ENCODE peak calls at places on chromosomes 4 and X, in ten cellular contexts. Z is neural progenitor cell, M is LNCaP clone FGC, B is psoas muscle, Y is RWPE2, O is heart right ventricle, P is adrenal gland, W is AG10803, D is PC-9, A is uterus. R is an unnamed sample.

GRCh38 chr4:93478805-93479204 is 349.7 kb upstream of the ATOH1 start:
- DNase-seq in Z (no peak), W (no peak), P (no peak), D (no peak), Y (no peak), B (no peak), M (no peak), A (no peak), O (no peak), R (no peak)

GRCh38 chr4:150242820-150243458 is 164.7 kb downstream of the DCLK2 start:
- DNase-seq in D (no peak), Y (no peak), Z (peak; percentile 69), B (no peak), M (no peak), A (peak; percentile 23), P (no peak), W (peak; percentile 43), O (no peak), R (no peak)

GRCh38 chr4:112060212-112060611 is 85.0 kb upstream of the FAM241A start:
- DNase-seq in A (no peak), M (peak; percentile 15), O (no peak), Z (peak; percentile 52), Y (no peak), P (no peak), W (peak; percentile 42), B (no peak), D (no peak), R (no peak)

GRCh38 chrX:50430917-50431316 is 39.7 kb downstream of the DGKK start:
- DNase-seq in Z (no peak), A (no peak), O (no peak), W (no peak), P (no peak), Y (no peak), M (no peak), D (peak; percentile 33), B (no peak), R (no peak)

GRCh38 chr4:56283394-56283793 is 103.9 kb downstream of the AASDH start:
- DNase-seq in B (no peak), M (no peak), W (no peak), A (no peak), Y (no peak), P (no peak), D (no peak), O (no peak), Z (no peak), R (no peak)

GRCh38 chr4:130035391-130035790 is 939.4 kb downstream of the C4orf33 start:
- DNase-seq in B (no peak), P (no peak), Y (no peak), M (no peak), A (no peak), Z (no peak), W (no peak), O (no peak), D (no peak), R (no peak)

GRCh38 chr4:4853371-4853823 is 6.1 kb upstream of the MSX1 start:
- DNase-seq in D (no peak), M (no peak), P (no peak), B (peak; percentile 46), W (no peak), A (no peak), Z (peak; percentile 25), Y (peak; percentile 24), O (no peak), R (peak; percentile 62)

GRCh38 chr4:38150766-38151165 is 190.6 kb downstream of the PTTG2 start:
- DNase-seq in Z (no peak), M (no peak), D (no peak), W (peak; percentile 84), A (no peak), B (no peak), P (no peak), O (no peak), Y (no peak), R (no peak)

GRCh38 chrX:41720125-41720780 is 3.7 kb upstream of the GPR82 start:
- DNase-seq in A (no peak), M (no peak), Y (no peak), B (no peak), W (no peak), O (no peak), Z (no peak), D (no peak), P (no peak), R (no peak)

GRCh38 chr4:154691229-154691628 is 52.6 kb upstream of the LRAT start:
- DNase-seq in Z (no peak), B (no peak), O (no peak), A (no peak), Y (no peak), W (peak; percentile 6), D (no peak), P (no peak), M (no peak), R (no peak)

GRCh38 chr4:109472343-109472761 is 38.7 kb downstream of the SEC24B start:
- DNase-seq in A (no peak), P (no peak), Y (no peak), B (no peak), O (no peak), Z (no peak), W (peak; percentile 47), M (no peak), D (peak; percentile 77), R (no peak)

GRCh38 chrX:40465735-40466551 is 114.8 kb upstream of the ATP6AP2 start:
- DNase-seq in W (peak; percentile 32), Y (no peak), O (no peak), D (no peak), Z (no peak), P (peak; percentile 76), M (no peak), B (peak; percentile 60), A (no peak), R (no peak)

GRCh38 chrX:83508006-83508405 is at the start of gene POU3F4:
- DNase-seq in B (peak; percentile 52), M (no peak), P (no peak), O (no peak), Z (peak; percentile 83), Y (no peak), D (no peak), A (no peak), W (peak; percentile 0), R (no peak)
- H3K4me3 ChIP-seq in B (no peak within 1 kb of the TSS), M (no peak within 1 kb of the TSS), P (no peak within 1 kb of the TSS), O (no peak within 1 kb of the TSS), Z (peak within 1 kb of the TSS; percentile 40), Y (no peak within 1 kb of the TSS), D (no peak within 1 kb of the TSS), A (no peak within 1 kb of the TSS), W (no peak within 1 kb of the TSS), R (no peak within 1 kb of the TSS)

DNA sequence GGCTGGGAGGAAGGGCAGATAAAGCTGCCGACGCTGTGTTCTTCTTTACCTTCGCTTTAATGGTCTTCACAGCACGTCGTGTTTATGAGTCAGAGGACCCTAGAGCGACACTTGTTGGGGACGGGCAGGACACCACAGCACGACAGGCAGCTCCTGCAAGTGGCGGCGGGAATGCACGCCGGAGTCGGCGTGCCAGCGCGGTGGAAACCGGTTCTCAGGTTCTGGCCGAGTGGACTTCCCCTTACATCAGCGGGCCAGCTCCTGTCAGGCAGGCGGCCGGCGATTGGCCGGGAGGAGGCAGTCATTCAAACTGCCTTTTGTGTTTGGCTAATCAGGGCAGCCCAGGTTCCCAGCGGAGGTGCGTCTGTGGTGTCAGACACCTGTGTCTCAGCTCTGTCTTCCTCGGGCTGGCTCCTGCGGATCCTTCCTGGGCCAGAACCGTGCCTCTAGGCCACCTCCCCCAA is 150.9 kb downstream of the SHROOM3 start:
- DNase-seq in O (peak; percentile 74), Z (peak; percentile 91), D (peak; percentile 83), Y (peak; percentile 62), B (no peak), A (peak; percentile 44), P (peak; percentile 79), M (peak; percentile 95), W (no peak), R (peak; percentile 94)
- TF ChIP-seq CTCF in O (peak; percentile 22), Z (peak; percentile 18), D (no peak), Y (peak; percentile 19), B (no peak), A (no peak), P (peak; percentile 22), M (peak; percentile 9), W (peak; percentile 16), R (no peak)

GRCh38 chr4:6526171-6526570 is 48.8 kb upstream of the MAN2B2 start:
- DNase-seq in A (no peak), D (no peak), Y (no peak), W (no peak), Z (no peak), M (no peak), O (no peak), P (no peak), B (no peak), R (no peak)

GRCh38 chr4:6525474-6525873 is 49.5 kb upstream of the MAN2B2 start:
- DNase-seq in B (no peak), D (no peak), A (no peak), O (no peak), Z (no peak), P (no peak), M (no peak), W (no peak), Y (no peak), R (no peak)

GRCh38 chr4:6523251-6523650 is 50.8 kb upstream of the PPP2R2C start:
- DNase-seq in O (no peak), Z (no peak), Y (no peak), W (no peak), P (no peak), D (peak; percentile 50), B (no peak), A (no peak), M (no peak), R (no peak)

GRCh38 chr4:6526696-6527095 is 48.3 kb upstream of the MAN2B2 start:
- DNase-seq in B (no peak), M (no peak), W (no peak), Y (peak; percentile 31), A (no peak), D (no peak), O (no peak), P (no peak), Z (no peak), R (no peak)

DNA sequence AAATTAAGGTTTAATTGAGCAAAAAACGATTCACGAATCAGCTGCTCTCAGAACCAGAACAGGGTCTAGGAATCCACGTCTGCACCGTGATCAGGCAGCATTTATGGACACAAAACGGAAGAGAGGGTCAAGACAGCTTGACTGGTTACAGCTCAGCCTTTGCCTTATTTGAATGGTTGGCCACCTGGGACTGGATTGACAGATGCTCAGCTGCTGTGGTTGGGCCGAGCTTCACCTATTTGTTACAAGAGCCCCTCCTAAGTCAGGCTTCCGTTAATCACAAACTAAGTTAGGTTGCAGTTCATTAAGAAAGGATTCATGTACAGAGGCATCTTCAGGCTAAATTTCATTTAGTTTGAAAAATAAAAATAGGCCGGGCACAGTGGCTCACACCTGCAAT is 50.6 kb upstream of the MAN2B2 start:
- DNase-seq in Y (no peak), O (no peak), A (no peak), W (no peak), Z (no peak), P (no peak), M (no peak), D (no peak), B (no peak), R (no peak)
- H3K4me3 ChIP-seq in Y (no peak overlapping the region), O (no peak overlapping the region), A (no peak overlapping the region), W (no peak overlapping the region), Z (no peak overlapping the region), P (no peak overlapping the region), M (no peak overlapping the region), D (no peak overlapping the region), B (no peak overlapping the region), R (no peak overlapping the region)

DNA sequence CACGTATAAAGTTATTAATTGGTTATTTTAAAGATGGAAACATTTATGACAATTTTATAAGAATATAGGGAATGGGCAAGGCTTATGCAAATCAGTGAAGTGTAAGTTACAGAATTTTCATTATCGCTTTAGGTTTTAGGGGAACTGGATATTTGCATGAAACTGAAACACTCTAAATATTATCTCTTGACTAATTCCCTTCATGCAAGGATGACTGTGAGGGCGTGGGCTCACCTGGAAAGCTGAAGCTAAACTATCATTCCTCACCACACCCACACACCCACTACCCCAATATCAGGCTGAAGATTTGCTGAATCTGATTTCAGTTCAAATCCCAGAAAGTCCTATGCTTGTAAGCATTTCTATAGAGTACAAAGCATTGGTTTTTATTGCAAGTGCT is 81.7 kb upstream of the ARHGAP24 start:
- DNase-seq in M (no peak), W (no peak), P (no peak), Y (no peak), A (no peak), B (no peak), Z (no peak), O (no peak), D (no peak), R (no peak)
- TF ChIP-seq CTCF in M (no peak), W (no peak), P (no peak), Y (no peak), A (no peak), B (no peak), Z (no peak), O (no peak), D (no peak), R (no peak)